ENCODE peak calls at places on chromosomes 7 and 10, in four cellular contexts. H is RPMI7951; T is GM23248; U is activated T-helper 2 cell treated with anti-CD3 and anti-CD28 coated beads, Interferon-gamma antibody, Interleukin-2, Interleukin-4, amounts not matched to agents 10 μg/mL and 5 μg/mL and 100 μg/mL, durations not matched to agents 14 hours and 24 hours and 36 hours. W is an unnamed sample.

GRCh38 chr10:48792687-48793096 is 108.0 kb downstream of the WDFY4 start:
- DNase-seq in H (peak; percentile 49), T (peak; percentile 89), U (no peak), W (peak; percentile 81)

GRCh38 chr7:610531-611280 is 91.1 kb upstream of the PDGFA start:
- DNase-seq in H (no peak), T (peak; percentile 11), U (no peak), W (no peak)

GRCh38 chr10:120689766-120690539 is 161.2 kb upstream of the WDR11 start:
- DNase-seq in H (peak; percentile 11), T (peak; percentile 20), U (no peak), W (no peak)

GRCh38 chr7:119999743-120000475 is 273.1 kb upstream of the KCND2 start:
- DNase-seq in H (no peak), T (no peak), U (no peak), W (no peak)

GRCh38 chr10:10796774-10797415 is 220.8 kb upstream of the CELF2 start:
- DNase-seq in H (no peak), T (peak; percentile 65), U (no peak), W (no peak)

GRCh38 chr10:85643839-85644525 is 722.6 kb downstream of the GRID1 start:
- DNase-seq in H (peak; percentile 51), T (no peak), U (no peak), W (no peak)

GRCh38 chr7:157077986-157078644 is 60.6 kb upstream of the UBE3C start:
- DNase-seq in H (peak; percentile 37), T (peak; percentile 39), U (no peak), W (no peak)

GRCh38 chr10:5663692-5664427 is 2.5 kb downstream of the ASB13 start:
- DNase-seq in H (no peak), T (no peak), U (no peak), W (no peak)

GRCh38 chr10:95655571-95656290 is 780 bp downstream of the ALDH18A1 start:
- DNase-seq in H (peak; percentile 35), T (peak; percentile 50), U (peak; percentile 10), W (peak; percentile 62)

GRCh38 chr10:63166742-63167258 is 33.7 kb downstream of the NRBF2 start:
- DNase-seq in H (peak; percentile 65), T (peak; percentile 82), U (no peak), W (no peak)

GRCh38 chr7:45596665-45597095 is 22.5 kb downstream of the ADCY1 start:
- DNase-seq in H (no peak), T (no peak), U (no peak), W (peak; percentile 79)

W was measured in esophagus muscularis mucosa.